ENCODE peak calls at places on chromosomes 1 and 21, in seven cellular contexts. I, K, Q, O, H, V and R are unnamed samples.

GRCh38 chr1:3618904-3619671 is 5.7 kb upstream of the TPRG1L start:
- DNase-seq in I (peak), K (peak), Q (peak), O (peak), H (peak), V (peak), R (peak)

GRCh38 chr1:103461171-103462105 is 64.1 kb upstream of the RNPC3 start:
- DNase-seq in I (no peak), K (no peak), Q (no peak), O (no peak), H (peak), V (no peak), R (no peak)

GRCh38 chr1:30727013-30727684 is 3.8 kb upstream of the MATN1 start:
- DNase-seq in I (no peak), K (no peak), Q (no peak), O (no peak), H (no peak), V (no peak), R (no peak)

GRCh38 chr1:150150511-150151021 is 850 bp downstream of the PLEKHO1 start:
- DNase-seq in I (peak), K (peak), Q (no peak), O (no peak), H (no peak), V (no peak), R (no peak)

GRCh38 chr1:84830136-84830535 is 62.9 kb downstream of the LPAR3 start:
- DNase-seq in I (no peak), K (no peak), Q (no peak), O (no peak), H (no peak), V (no peak), R (no peak)

GRCh38 chr1:235027076-235027861 is 101.4 kb downstream of the TOMM20 start:
- DNase-seq in I (no peak), K (no peak), Q (peak), O (no peak), H (no peak), V (no peak), R (peak)

GRCh38 chr1:9687876-9688582 is 36.5 kb downstream of the PIK3CD start:
- DNase-seq in I (no peak), K (peak), Q (peak), O (peak), H (peak), V (no peak), R (no peak)

GRCh38 chr1:222928212-222928611 is 113.4 kb downstream of the DISP1 start:
- DNase-seq in I (peak), K (peak), Q (peak), O (peak), H (peak), V (no peak), R (peak)

GRCh38 chr21:41647806-41648561 is 118.9 kb downstream of the RIPK4 start:
- DNase-seq in I (no peak), K (no peak), Q (no peak), O (no peak), H (no peak), V (no peak), R (no peak)

GRCh38 chr21:32771134-32771523 is 426 bp downstream of the PAXBP1 start:
- DNase-seq in I (peak), K (peak), Q (peak), O (no peak), H (peak), V (peak), R (peak)

GRCh38 chr1:24142546-24143431 is at the start of gene IL22RA1:
- DNase-seq in I (no peak), K (no peak), Q (peak), O (no peak), H (peak), V (peak), R (peak)

GRCh38 chr1:212467843-212468482 is 35.2 kb downstream of the NENF start:
- DNase-seq in I (no peak), K (no peak), Q (no peak), O (no peak), H (no peak), V (no peak), R (no peak)

GRCh38 chr1:93667642-93668041 is 14.0 kb downstream of the BCAR3 start:
- DNase-seq in I (no peak), K (no peak), Q (no peak), O (no peak), H (no peak), V (peak), R (no peak)

GRCh38 chr21:39633043-39633442 is 20.3 kb downstream of the B3GALT5 start:
- DNase-seq in I (no peak), K (no peak), Q (no peak), O (no peak), H (peak), V (peak), R (no peak)

GRCh38 chr1:16174261-16174871 is 18.5 kb upstream of the EPHA2 start:
- DNase-seq in I (no peak), K (no peak), Q (no peak), O (no peak), H (no peak), V (no peak), R (no peak)

GRCh38 chr1:66446261-66447001 is 87.5 kb upstream of the SGIP1 start:
- DNase-seq in I (no peak), K (no peak), Q (no peak), O (peak), H (peak), V (peak), R (no peak)

GRCh38 chr21:15209224-15209623 is 144.4 kb upstream of the NRIP1 start:
- DNase-seq in I (no peak), K (no peak), Q (no peak), O (no peak), H (no peak), V (no peak), R (no peak)

GRCh38 chr1:109782514-109782913 is 18.8 kb upstream of the EPS8L3 start:
- DNase-seq in I (peak), K (peak), Q (no peak), O (no peak), H (peak), V (peak), R (no peak)

GRCh38 chr1:23751050-23751814 is 8.0 kb downstream of the ELOA start:
- DNase-seq in I (no peak), K (no peak), Q (peak), O (peak), H (peak), V (no peak), R (no peak)

GRCh38 chr1:153352523-153352922 is 3.9 kb upstream of the PGLYRP4 start:
- DNase-seq in I (peak), K (peak), Q (peak), O (peak), H (peak), V (peak), R (peak)

GRCh38 chr1:203492486-203493130 is 1.3 kb upstream of the OPTC start:
- DNase-seq in I (no peak), K (no peak), Q (no peak), O (no peak), H (no peak), V (no peak), R (no peak)

GRCh38 chr1:39642796-39643195 is 3.4 kb upstream of the HEYL start:
- DNase-seq in I (no peak), K (no peak), Q (no peak), O (no peak), H (no peak), V (no peak), R (no peak)

GRCh38 chr1:17215545-17215890 is 10.6 kb downstream of the PADI1 start:
- DNase-seq in I (no peak), K (no peak), Q (no peak), O (no peak), H (peak), V (peak), R (no peak)